ENCODE peak calls at places on chromosomes 6 and 20, in five cellular contexts. I is aorta, G is heart right ventricle, A is tibial nerve, U is PC-3. D is an unnamed sample.

GRCh38 chr6:111038534-111039252 is 48.6 kb upstream of the SLC16A10 start:
- DNase-seq in I (no peak), G (no peak), A (no peak), U (no peak), D (no peak)

GRCh38 chr6:131183427-131184095 is 48.3 kb downstream of the AKAP7 start:
- DNase-seq in I (no peak), G (no peak), A (no peak), U (no peak), D (no peak)

GRCh38 chr6:44291841-44292240 is 21.3 kb downstream of the AARS2 start:
- DNase-seq in I (no peak), G (no peak), A (no peak), U (no peak), D (no peak)

GRCh38 chr6:133764011-133764812 is 124.7 kb upstream of the TCF21 start:
- DNase-seq in I (no peak), G (no peak), A (peak; percentile 46), U (peak; percentile 15), D (no peak)

GRCh38 chr6:22250486-22250885 is 46.4 kb downstream of the PRL start:
- DNase-seq in I (no peak), G (no peak), A (no peak), U (no peak), D (no peak)

GRCh38 chr20:54822407-54822806 is 347.0 kb downstream of the DOK5 start:
- DNase-seq in I (no peak), G (no peak), A (no peak), U (no peak), D (no peak)

GRCh38 chr20:49490689-49491088 is 8.2 kb upstream of the KCNB1 start:
- DNase-seq in I (no peak), G (no peak), A (no peak), U (peak; percentile 52), D (no peak)

GRCh38 chr20:49635171-49635570 is 67.2 kb upstream of the PTGIS start:
- DNase-seq in I (no peak), G (peak; percentile 65), A (no peak), U (no peak), D (no peak)

GRCh38 chr6:170279977-170280688 is 10.7 kb downstream of the DLL1 start:
- DNase-seq in I (peak; percentile 80), G (peak; percentile 70), A (no peak), U (peak; percentile 65), D (peak; percentile 92)

GRCh38 chr6:70479236-70479635 is 65.9 kb downstream of the FAM135A start:
- DNase-seq in I (no peak), G (no peak), A (no peak), U (no peak), D (no peak)

GRCh38 chr6:145801021-145801420 is 13.6 kb downstream of the FBXO30 start:
- DNase-seq in I (no peak), G (no peak), A (no peak), U (no peak), D (no peak)

GRCh38 chr6:107731422-107732319 is 92.4 kb downstream of the SCML4 start:
- DNase-seq in I (no peak), G (no peak), A (no peak), U (no peak), D (no peak)

GRCh38 chr6:31174378-31174777 is 3.9 kb upstream of the POU5F1 start:
- DNase-seq in I (no peak), G (no peak), A (no peak), U (no peak), D (no peak)

GRCh38 chr6:3577517-3577916 is 120.7 kb upstream of the SLC22A23 start:
- DNase-seq in I (no peak), G (no peak), A (no peak), U (no peak), D (no peak)

GRCh38 chr6:135972586-135972985 is 121.1 kb downstream of the PDE7B start:
- DNase-seq in I (no peak), G (no peak), A (no peak), U (no peak), D (no peak)

GRCh38 chr6:38212579-38212978 is 393.1 kb downstream of the ZFAND3 start:
- DNase-seq in I (peak; percentile 57), G (no peak), A (no peak), U (no peak), D (no peak)

DNA sequence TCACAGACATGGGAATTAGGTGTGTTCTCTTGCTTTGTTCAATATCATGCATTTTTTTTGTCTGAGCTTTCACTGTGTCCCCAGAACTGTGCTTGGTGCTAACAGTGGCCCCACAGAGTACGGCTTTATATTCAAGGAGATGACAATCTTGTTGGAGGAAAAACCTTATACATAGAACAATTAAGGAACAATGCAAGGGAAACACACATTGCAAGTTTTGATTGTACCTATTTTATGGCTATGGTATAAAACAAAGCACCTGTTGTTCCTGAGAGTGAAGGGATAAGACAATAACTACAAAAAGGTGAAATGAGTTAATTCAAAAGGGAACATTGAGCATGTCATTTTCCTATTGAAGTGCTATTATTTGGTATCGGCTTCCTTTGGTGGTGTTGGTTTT is 143.9 kb upstream of the ESR1 start:
- DNase-seq in I (no peak), G (no peak), A (no peak), U (no peak), D (no peak)
- H3K27me3 ChIP-seq in I (no peaks in the 10 kb centered on the region), G (peaks cover 3% of the 10 kb centered on the region), A (no peaks in the 10 kb centered on the region), U (no peaks in the 10 kb centered on the region), D (no peaks in the 10 kb centered on the region)

GRCh38 chr20:63471719-63472158 is 716 bp downstream of the KCNQ2 start:
- DNase-seq in I (no peak), G (no peak), A (no peak), U (no peak), D (no peak)

GRCh38 chr20:63472159-63472811 is at the start of gene KCNQ2:
- DNase-seq in I (no peak), G (no peak), A (no peak), U (no peak), D (no peak)

GRCh38 chr20:63470410-63470809 is 2.0 kb downstream of the KCNQ2 start:
- DNase-seq in I (no peak), G (no peak), A (no peak), U (no peak), D (peak; percentile 64)

GRCh38 chr20:63469713-63470101 is 2.7 kb downstream of the KCNQ2 start:
- DNase-seq in I (no peak), G (no peak), A (no peak), U (no peak), D (no peak)

GRCh38 chr20:63471002-63471718 is 1.3 kb downstream of the KCNQ2 start:
- DNase-seq in I (no peak), G (no peak), A (no peak), U (no peak), D (peak; percentile 78)
- H3K4me3 ChIP-seq in I (no peak overlapping the region), G (no peak overlapping the region), A (no peak overlapping the region), U (no peak overlapping the region), D (no peak overlapping the region)

GRCh38 chr6:89924231-89924630 is 30.0 kb downstream of the GJA10 start:
- DNase-seq in I (no peak), G (no peak), A (no peak), U (no peak), D (no peak)

GRCh38 chr6:89925826-89926225 is 31.6 kb downstream of the GJA10 start:
- DNase-seq in I (no peak), G (no peak), A (no peak), U (peak; percentile 51), D (no peak)

GRCh38 chr6:89921197-89921596 is 26.9 kb downstream of the GJA10 start:
- DNase-seq in I (no peak), G (no peak), A (no peak), U (no peak), D (no peak)

GRCh38 chr6:89917801-89918366 is 23.6 kb downstream of the GJA10 start:
- DNase-seq in I (no peak), G (no peak), A (no peak), U (no peak), D (no peak)

GRCh38 chr6:89921691-89922090 is 27.4 kb downstream of the GJA10 start:
- DNase-seq in I (no peak), G (no peak), A (no peak), U (peak; percentile 63), D (no peak)
- H3K27me3 ChIP-seq in I (no peaks in the 10 kb centered on the region), G (peaks cover 13% of the 10 kb centered on the region), A (no peaks in the 10 kb centered on the region), U (no peaks in the 10 kb centered on the region), D (no peaks in the 10 kb centered on the region)

DNA sequence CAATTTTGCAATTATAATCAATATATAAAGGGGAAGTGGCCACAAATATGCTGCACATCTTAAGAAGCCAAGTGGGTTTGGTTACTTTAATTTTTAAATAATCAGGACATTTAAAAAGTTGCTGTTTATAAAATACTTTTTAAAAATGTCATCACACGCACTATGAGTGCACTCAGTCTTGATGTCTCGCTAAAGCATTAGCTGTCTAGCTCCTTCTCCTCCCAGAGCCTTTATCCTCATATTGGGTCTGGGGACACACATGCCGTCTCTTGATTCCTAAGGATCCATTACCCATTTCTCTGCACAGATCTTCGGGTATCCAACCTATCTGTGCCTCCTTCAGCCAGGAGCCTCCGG is 439 bp upstream of the CAP2 start:
- DNase-seq in I (no peak), G (no peak), A (no peak), U (peak; percentile 7), D (no peak)
- H3K4me3 ChIP-seq in I (peak overlapping the region; percentile 96), G (peak overlapping the region; percentile 66), A (peak overlapping the region; percentile 49), U (peak overlapping the region; percentile 92), D (peak overlapping the region; percentile 83)

GRCh38 chr20:57544838-57545564 is 15.9 kb upstream of the PCK1 start:
- DNase-seq in I (no peak), G (no peak), A (no peak), U (no peak), D (no peak)

GRCh38 chr20:57539889-57540288 is 14.9 kb upstream of the CTCFL start:
- DNase-seq in I (no peak), G (no peak), A (no peak), U (no peak), D (no peak)

GRCh38 chr20:57536759-57537724 is 12.1 kb upstream of the CTCFL start:
- DNase-seq in I (no peak), G (no peak), A (no peak), U (no peak), D (no peak)

GRCh38 chr20:57543754-57544153 is 17.2 kb upstream of the PCK1 start:
- DNase-seq in I (no peak), G (no peak), A (no peak), U (peak; percentile 54), D (no peak)

DNA sequence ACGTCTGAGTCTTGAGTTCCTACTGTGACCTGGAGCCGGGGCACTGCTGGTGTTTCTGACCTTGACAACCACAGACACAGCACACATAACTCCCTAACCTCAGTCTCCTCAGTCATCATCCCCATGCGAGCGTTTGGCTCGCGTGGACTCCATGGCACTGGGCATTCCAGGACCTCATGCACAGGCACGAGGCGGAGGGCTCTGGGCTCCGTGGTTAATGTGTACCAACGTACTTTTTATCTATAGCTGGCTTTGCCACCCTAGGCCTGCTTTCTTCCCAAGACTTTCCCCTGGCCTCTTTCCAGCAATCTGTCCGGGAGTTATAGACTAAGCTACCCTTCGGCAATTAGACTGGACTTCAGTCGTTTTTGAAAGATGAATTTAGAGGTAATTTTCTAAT is 15.9 kb upstream of the CTCFL start:
- DNase-seq in I (no peak), G (no peak), A (no peak), U (no peak), D (no peak)
- H3K27me3 ChIP-seq in I (no peaks in the 10 kb centered on the region), G (peaks cover 39% of the 10 kb centered on the region), A (no peaks in the 10 kb centered on the region), U (peaks cover 57% of the 10 kb centered on the region), D (no peaks in the 10 kb centered on the region)